ENCODE peak calls at places on chromosomes 2 and 18, in seven cellular contexts. G is caudate nucleus; E is NCI-H748 treated with DMSO at 0.1 percent for 48 hours; A is MV-4-11; C is GF-D8; B is NCI-H2171; D is effector memory CD8-positive, alpha-beta T cell. J is an unnamed sample.

GRCh38 chr18:30675072-30675471 is 367.5 kb downstream of the DSC3 start:
- DNase-seq in B (no peak), G (no peak), A (no peak), E (no peak), D (no peak), C (no peak), J (no peak)

GRCh38 chr2:80517301-80517700 is 212.7 kb upstream of the LRRTM1 start:
- DNase-seq in C (no peak), G (no peak), A (no peak), B (no peak), D (no peak), E (no peak), J (no peak)

GRCh38 chr2:241182126-241182525 is 6.4 kb upstream of the ANO7 start:
- DNase-seq in C (no peak), E (no peak), G (no peak), B (no peak), D (no peak), A (no peak), J (no peak)

GRCh38 chr2:28311660-28312249 is 80.9 kb upstream of the FOSL2 start:
- DNase-seq in B (no peak), E (no peak), A (peak), C (no peak), D (no peak), G (no peak), J (no peak)

GRCh38 chr18:63318882-63319382 is 637 bp downstream of the BCL2 start:
- DNase-seq in A (no peak), D (no peak), B (no peak), E (peak), G (no peak), C (no peak), J (no peak)

GRCh38 chr2:8552264-8552913 is 129.5 kb upstream of the ID2 start:
- DNase-seq in D (peak), E (no peak), B (no peak), G (no peak), A (no peak), C (no peak), J (no peak)

GRCh38 chr2:165911981-165912380 is 41.6 kb downstream of the TTC21B start:
- DNase-seq in G (no peak), A (no peak), E (no peak), D (no peak), B (no peak), C (no peak), J (no peak)

GRCh38 chr2:9815076-9815475 is 28.2 kb upstream of the TAF1B start:
- DNase-seq in G (no peak), A (no peak), B (no peak), C (no peak), D (no peak), E (no peak), J (no peak)

GRCh38 chr2:80304522-80304878 is at the start of gene LRRTM1:
- DNase-seq in C (no peak), B (peak), A (no peak), E (no peak), D (no peak), G (no peak), J (peak)

GRCh38 chr2:184125867-184126266 is 472.5 kb upstream of the ZNF804A start:
- DNase-seq in D (no peak), A (no peak), C (no peak), E (no peak), G (no peak), B (no peak), J (no peak)

GRCh38 chr18:48946329-48946835 is 4.4 kb downstream of the SMAD7 start:
- DNase-seq in G (no peak), A (no peak), E (peak), C (no peak), B (no peak), D (no peak), J (no peak)

GRCh38 chr2:36485521-36485920 is 112.4 kb downstream of the FEZ2 start:
- DNase-seq in D (no peak), E (no peak), B (no peak), A (no peak), G (no peak), C (no peak), J (no peak)

GRCh38 chr2:19346983-19347618 is 11.3 kb downstream of the OSR1 start:
- DNase-seq in A (peak), B (no peak), G (no peak), C (no peak), E (no peak), D (no peak), J (no peak)

GRCh38 chr2:220221904-220222495 is 594.6 kb downstream of the SLC4A3 start:
- DNase-seq in D (no peak), C (no peak), B (no peak), E (no peak), A (no peak), G (no peak), J (no peak)

GRCh38 chr2:70580352-70580751 is 26.7 kb upstream of the TGFA start:
- DNase-seq in C (no peak), D (no peak), G (no peak), E (no peak), B (no peak), A (peak), J (no peak)

GRCh38 chr2:230007931-230008707 is 60.6 kb downstream of the SLC16A14 start:
- DNase-seq in C (peak), A (peak), B (no peak), E (peak), D (peak), G (no peak), J (peak)

GRCh38 chr2:10410001-10410671 is 38.0 kb downstream of the ODC1 start:
- DNase-seq in B (peak), G (no peak), C (peak), E (no peak), D (no peak), A (peak), J (no peak)

GRCh38 chr18:37107748-37108522 is 279.0 kb downstream of the KIAA1328 start:
- DNase-seq in C (no peak), B (no peak), A (no peak), D (no peak), E (peak), G (no peak), J (no peak)

GRCh38 chr18:61173579-61173978 is 159.7 kb upstream of the CDH20 start:
- DNase-seq in C (no peak), D (no peak), G (no peak), B (no peak), E (no peak), A (no peak), J (no peak)

GRCh38 chr2:214193943-214194342 is 216.9 kb upstream of the VWC2L start:
- DNase-seq in G (no peak), B (no peak), E (no peak), A (no peak), C (no peak), D (no peak), J (no peak)

GRCh38 chr2:149365826-149366583 is 35.6 kb downstream of the LYPD6 start:
- DNase-seq in G (no peak), C (no peak), A (no peak), B (peak), D (no peak), E (peak), J (no peak)

J was measured in occipital lobe.